ENCODE peak calls at places on chromosomes 4 and X, in ten cellular contexts. H is tibial nerve, N is A549, P is HCT116, O is right lobe of liver, Y is stomach, R is spleen, J is IMR-90, W is HepG2, M is thyroid gland. F is an unnamed sample.

GRCh38 chr4:83189631-83190136 is 75.2 kb upstream of the PLAC8 start:
- DNase-seq in J (no peak), P (no peak), H (no peak), O (no peak), N (peak; percentile 58), Y (no peak), R (no peak), M (no peak), W (peak; percentile 92), F (no peak)

GRCh38 chr4:152099555-152099954 is 338.7 kb upstream of the GATB start:
- DNase-seq in J (no peak), W (no peak), N (no peak), P (no peak), H (no peak), Y (no peak), O (no peak), M (no peak), R (no peak), F (no peak)

GRCh38 chr4:74056858-74057562 is 18.5 kb upstream of the CXCL3 start:
- DNase-seq in W (no peak), N (peak; percentile 71), R (no peak), Y (no peak), H (no peak), P (peak; percentile 68), J (peak; percentile 95), O (no peak), M (no peak), F (no peak)

GRCh38 chr4:54525602-54526001 is 132.2 kb upstream of the KIT start:
- DNase-seq in H (no peak), P (no peak), Y (no peak), N (peak; percentile 15), J (peak; percentile 91), M (no peak), O (no peak), W (no peak), R (no peak), F (peak; percentile 28)

GRCh38 chr4:35025152-35025834 is 1219.0 kb downstream of the ARAP2 start:
- DNase-seq in M (no peak), R (no peak), O (no peak), W (no peak), H (no peak), J (no peak), Y (no peak), N (peak; percentile 70), P (no peak), F (no peak)

GRCh38 chr4:81565137-81565870 is 93.6 kb upstream of the RASGEF1B start:
- DNase-seq in P (no peak), M (peak; percentile 84), O (peak; percentile 94), W (no peak), Y (peak; percentile 81), R (peak; percentile 83), J (no peak), H (peak; percentile 66), N (no peak), F (peak; percentile 56)

GRCh38 chr4:159206427-159206871 is 103.6 kb downstream of the RAPGEF2 start:
- DNase-seq in Y (no peak), R (no peak), N (no peak), O (no peak), P (no peak), H (no peak), J (peak; percentile 76), M (no peak), W (no peak), F (no peak)

GRCh38 chr4:159142254-159142653 is 39.4 kb downstream of the RAPGEF2 start:
- DNase-seq in W (no peak), J (peak; percentile 64), M (no peak), O (no peak), N (no peak), Y (no peak), H (no peak), P (no peak), R (no peak), F (no peak)

GRCh38 chrX:506341-506740 is 119.6 kb upstream of the PPP2R3B start:
- DNase-seq in Y (no peak), R (no peak), H (no peak), M (no peak), W (no peak), O (no peak), N (no peak), J (no peak), P (no peak), F (no peak)

GRCh38 chr4:24971192-24971591 is 58.4 kb upstream of the CCDC149 start:
- DNase-seq in W (peak; percentile 31), M (peak; percentile 58), J (no peak), Y (no peak), N (no peak), P (no peak), H (no peak), O (no peak), R (no peak), F (no peak)

GRCh38 chr4:152436384-152436783 is 99.5 kb downstream of the FBXW7 start:
- DNase-seq in H (no peak), Y (no peak), M (no peak), P (no peak), N (no peak), J (no peak), O (no peak), R (no peak), W (no peak), F (no peak)

DNA sequence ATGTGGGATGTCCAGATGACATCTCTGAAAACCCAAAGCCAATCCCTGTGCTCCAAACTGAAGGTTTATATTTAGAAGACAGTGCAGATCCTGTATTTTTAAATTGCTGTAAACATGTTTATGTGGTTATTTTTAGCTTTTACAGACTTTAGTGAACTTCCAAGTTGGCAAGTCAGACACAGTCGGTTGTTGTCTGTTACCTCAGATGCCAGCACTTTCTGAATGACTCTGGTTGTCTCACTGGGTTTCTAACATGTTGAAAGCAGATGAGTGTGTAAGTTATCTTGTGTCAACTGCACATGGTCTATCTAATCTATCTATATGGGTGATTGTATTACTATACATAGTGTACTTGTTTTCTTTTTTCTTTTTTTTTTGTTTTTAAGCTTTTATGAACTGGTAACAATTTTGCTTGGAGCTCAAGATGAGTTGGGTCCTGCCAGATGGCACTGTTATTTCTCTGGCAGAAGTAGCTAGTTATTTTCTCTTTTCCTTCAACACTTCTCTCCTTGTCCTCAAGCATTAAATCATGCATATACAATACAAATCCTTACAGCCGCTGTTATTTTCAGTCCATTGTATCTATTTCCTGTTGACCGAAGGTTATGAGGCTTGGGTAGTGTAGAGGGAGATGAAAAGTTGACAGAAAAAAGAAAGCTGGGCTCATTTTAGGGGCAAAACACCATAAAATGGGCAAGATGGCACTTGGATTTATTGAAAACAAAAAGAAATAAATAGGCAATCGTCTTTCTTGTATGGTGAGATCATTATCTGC is 66.3 kb downstream of the GAB1 start:
- DNase-seq in N (no peak), M (no peak), Y (no peak), P (no peak), J (no peak), H (no peak), R (no peak), W (no peak), O (no peak), F (no peak)
- H3K4me1 ChIP-seq in N (no peaks in the 10 kb centered on the region), M (peaks cover 35% of the 10 kb centered on the region), Y (peaks cover 82% of the 10 kb centered on the region), P (peaks cover 6% of the 10 kb centered on the region), J (peaks cover 12% of the 10 kb centered on the region), H (peaks cover 11% of the 10 kb centered on the region), R (peaks cover 32% of the 10 kb centered on the region), W (peaks cover 13% of the 10 kb centered on the region), O (no peaks in the 10 kb centered on the region), F (peaks cover 73% of the 10 kb centered on the region)

DNA sequence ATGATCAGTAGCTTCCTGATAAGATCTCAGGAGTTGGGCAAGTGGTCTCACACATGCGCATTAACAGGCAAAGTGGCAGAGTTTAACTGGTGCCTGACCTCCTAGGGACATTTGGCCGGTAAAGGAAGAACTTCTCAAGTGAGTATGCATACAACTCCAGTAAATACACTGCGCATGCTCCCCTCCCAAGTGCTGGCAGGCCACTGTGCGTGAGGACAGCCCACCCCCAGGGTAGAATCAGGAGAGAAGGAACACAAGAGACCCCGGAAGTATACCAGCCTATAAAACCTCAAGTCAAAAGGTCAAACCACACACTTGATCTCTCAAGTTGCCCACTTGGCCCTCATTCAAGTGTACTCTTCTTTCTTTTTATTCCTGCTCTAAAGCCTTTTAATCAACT is 225.5 kb upstream of the ANKRD50 start:
- DNase-seq in Y (no peak), P (no peak), N (no peak), J (no peak), O (no peak), M (peak; percentile 18), W (no peak), H (no peak), R (no peak), F (no peak)
- TF ChIP-seq POLR2A in Y (no peak), P (no peak), N (no peak), J (no peak), O (no peak), M (no peak), W (no peak), H (no peak), R (no peak), F (no peak)

DNA sequence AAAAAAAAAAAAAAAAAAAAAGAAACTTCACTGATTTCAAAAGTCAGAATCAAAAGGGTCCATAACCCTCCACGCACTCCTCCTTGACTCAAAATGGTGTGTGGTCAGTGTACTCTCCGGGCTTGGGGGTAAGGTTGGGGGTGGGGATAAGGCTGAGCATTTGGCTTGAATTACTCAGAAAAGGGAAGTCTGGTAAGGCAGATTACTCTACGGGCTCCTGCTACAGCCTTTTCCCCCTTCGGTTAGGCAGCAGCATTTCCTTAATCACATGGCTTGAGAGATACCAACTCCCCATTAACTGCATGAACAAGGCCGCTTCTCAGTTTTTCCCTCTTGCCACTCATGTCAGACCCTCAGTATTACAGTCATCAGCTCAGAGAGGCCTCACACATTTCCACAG is 135.4 kb upstream of the DUSP21 start:
- DNase-seq in P (no peak), W (no peak), Y (no peak), M (no peak), R (no peak), J (no peak), H (no peak), N (no peak), O (no peak), F (no peak)
- H3K4me1 ChIP-seq in P (no peaks in the 10 kb centered on the region), W (peaks cover 20% of the 10 kb centered on the region), Y (no peaks in the 10 kb centered on the region), M (no peaks in the 10 kb centered on the region), R (no peaks in the 10 kb centered on the region), J (no peaks in the 10 kb centered on the region), H (no peaks in the 10 kb centered on the region), N (peaks cover 6% of the 10 kb centered on the region), O (no peaks in the 10 kb centered on the region), F (no peaks in the 10 kb centered on the region)

GRCh38 chrX:154547245-154548027 is at the start of gene IKBKG:
- DNase-seq in M (peak; percentile 89), P (peak; percentile 72), R (no peak), N (peak; percentile 95), H (peak; percentile 81), O (peak; percentile 95), J (peak; percentile 86), Y (peak; percentile 89), W (peak; percentile 77), F (peak; percentile 92)

GRCh38 chrX:154548028-154548316 is 552 bp downstream of the IKBKG start:
- DNase-seq in Y (no peak), O (no peak), N (no peak), M (no peak), J (peak; percentile 26), P (no peak), W (no peak), H (no peak), R (no peak), F (no peak)

GRCh38 chrX:154544885-154545284 is 1.8 kb downstream of the G6PD start:
- DNase-seq in R (no peak), M (peak; percentile 29), W (no peak), N (no peak), P (no peak), O (no peak), Y (no peak), J (no peak), H (no peak), F (no peak)

GRCh38 chrX:154545673-154546274 is 872 bp downstream of the G6PD start:
- DNase-seq in J (no peak), O (no peak), Y (no peak), W (no peak), P (no peak), N (peak; percentile 39), R (peak; percentile 74), M (peak; percentile 11), H (no peak), F (no peak)

GRCh38 chrX:154546354-154547244 is at the start of gene G6PD:
- DNase-seq in W (peak; percentile 43), N (peak; percentile 86), O (no peak), R (peak; percentile 96), M (peak; percentile 75), Y (peak; percentile 80), P (peak; percentile 6), J (peak; percentile 35), H (peak; percentile 47), F (peak; percentile 77)
- TF ChIP-seq POLR2A in W (peak; percentile 49), N (peak; percentile 92), O (peak; percentile 52), R (no peak), M (peak; percentile 68), Y (no peak), P (peak; percentile 40), J (peak; percentile 65), H (no peak), F (no peak)

F was measured in adrenal gland.